ENCODE peak calls at places on chromosomes 12 and 14, in four cellular contexts. M is HepG2, B is GM12878, G is H1. P is an unnamed sample.

GRCh38 chr14:52950898-52951729 is at the start of gene FERMT2:
- DNase-seq in M (peak; percentile 79), B (no peak), G (peak; percentile 91), P (peak; percentile 68)

GRCh38 chr12:113413488-113413939 is 8.7 kb upstream of the SDSL start:
- DNase-seq in M (peak; percentile 56), B (no peak), G (no peak), P (peak; percentile 16)

GRCh38 chr12:15963271-15963670 is 52.1 kb downstream of the DERA start:
- DNase-seq in M (no peak), B (no peak), G (no peak), P (no peak)

GRCh38 chr12:116662612-116663144 is 75.2 kb downstream of the SPRING1 start:
- DNase-seq in M (peak; percentile 52), B (no peak), G (no peak), P (no peak)

GRCh38 chr14:51056431-51056830 is 38.5 kb downstream of the TRIM9 start:
- DNase-seq in M (no peak), B (no peak), G (no peak), P (no peak)

GRCh38 chr12:2959508-2960431 is 573 bp downstream of the TEAD4 start:
- DNase-seq in M (peak; percentile 21), B (no peak), G (peak; percentile 73), P (peak; percentile 71)

GRCh38 chr12:988616-989015 is 2.4 kb upstream of the ERC1 start:
- DNase-seq in M (no peak), B (no peak), G (no peak), P (no peak)

GRCh38 chr14:63897706-63898105 is 44.9 kb downstream of the SYNE2 start:
- DNase-seq in M (no peak), B (no peak), G (no peak), P (no peak)

GRCh38 chr14:93114713-93115068 is 1.0 kb downstream of the ITPK1 start:
- DNase-seq in M (no peak), B (no peak), G (no peak), P (no peak)

GRCh38 chr12:78878866-78879265 is 14.3 kb downstream of the SYT1 start:
- DNase-seq in M (no peak), B (no peak), G (no peak), P (no peak)

GRCh38 chr12:106248849-106249371 is 1.1 kb upstream of the CKAP4 start:
- DNase-seq in M (no peak), B (no peak), G (no peak), P (no peak)

GRCh38 chr12:69397978-69398377 is 38.4 kb downstream of the YEATS4 start:
- DNase-seq in M (no peak), B (no peak), G (no peak), P (no peak)

GRCh38 chr12:207804-208203 is 6.2 kb downstream of the SLC6A12 start:
- DNase-seq in M (no peak), B (no peak), G (no peak), P (no peak)

GRCh38 chr14:100433428-100433814 is 110.3 kb downstream of the SLC25A47 start:
- DNase-seq in M (no peak), B (no peak), G (no peak), P (no peak)

GRCh38 chr14:100435459-100435858 is 112.3 kb downstream of the SLC25A47 start:
- DNase-seq in M (no peak), B (no peak), G (no peak), P (no peak)

GRCh38 chr14:100436745-100437406 is 113.7 kb downstream of the SLC25A47 start:
- DNase-seq in M (no peak), B (no peak), G (no peak), P (no peak)

GRCh38 chr14:100434033-100434601 is 111.0 kb downstream of the SLC25A47 start:
- DNase-seq in M (no peak), B (no peak), G (no peak), P (no peak)

DNA sequence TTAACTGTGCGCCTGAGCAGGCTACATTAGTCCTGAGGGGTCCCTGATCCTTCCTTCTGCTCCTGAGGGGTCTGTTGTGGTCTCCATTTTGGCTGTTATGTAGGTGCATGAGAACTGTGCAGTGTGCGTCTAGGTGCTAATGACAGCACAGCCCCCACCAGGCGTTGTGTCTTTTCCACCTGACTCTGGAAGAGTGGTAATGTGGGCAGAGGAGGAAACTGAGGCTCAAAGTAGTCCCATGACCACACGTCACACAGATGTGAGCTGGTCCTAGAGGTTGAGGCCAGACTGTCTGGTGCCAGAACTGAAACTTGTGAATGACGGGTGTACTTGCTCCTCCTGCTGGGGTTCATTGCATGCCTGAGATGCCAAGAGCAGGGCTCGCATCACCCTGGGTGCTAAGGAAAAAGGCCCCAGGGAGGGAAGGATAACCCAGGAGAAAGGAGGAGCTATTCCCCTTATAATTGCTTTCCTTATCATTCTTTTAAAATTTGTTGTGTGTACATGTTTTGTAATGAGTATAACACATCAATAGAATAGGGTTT is 111.8 kb downstream of the SLC25A47 start:
- DNase-seq in M (no peak), B (no peak), G (no peak), P (no peak)
- H3K9ac ChIP-seq in M (no peak overlapping the region), B (no peak overlapping the region), G (no peak overlapping the region), P (no peak overlapping the region)

DNA sequence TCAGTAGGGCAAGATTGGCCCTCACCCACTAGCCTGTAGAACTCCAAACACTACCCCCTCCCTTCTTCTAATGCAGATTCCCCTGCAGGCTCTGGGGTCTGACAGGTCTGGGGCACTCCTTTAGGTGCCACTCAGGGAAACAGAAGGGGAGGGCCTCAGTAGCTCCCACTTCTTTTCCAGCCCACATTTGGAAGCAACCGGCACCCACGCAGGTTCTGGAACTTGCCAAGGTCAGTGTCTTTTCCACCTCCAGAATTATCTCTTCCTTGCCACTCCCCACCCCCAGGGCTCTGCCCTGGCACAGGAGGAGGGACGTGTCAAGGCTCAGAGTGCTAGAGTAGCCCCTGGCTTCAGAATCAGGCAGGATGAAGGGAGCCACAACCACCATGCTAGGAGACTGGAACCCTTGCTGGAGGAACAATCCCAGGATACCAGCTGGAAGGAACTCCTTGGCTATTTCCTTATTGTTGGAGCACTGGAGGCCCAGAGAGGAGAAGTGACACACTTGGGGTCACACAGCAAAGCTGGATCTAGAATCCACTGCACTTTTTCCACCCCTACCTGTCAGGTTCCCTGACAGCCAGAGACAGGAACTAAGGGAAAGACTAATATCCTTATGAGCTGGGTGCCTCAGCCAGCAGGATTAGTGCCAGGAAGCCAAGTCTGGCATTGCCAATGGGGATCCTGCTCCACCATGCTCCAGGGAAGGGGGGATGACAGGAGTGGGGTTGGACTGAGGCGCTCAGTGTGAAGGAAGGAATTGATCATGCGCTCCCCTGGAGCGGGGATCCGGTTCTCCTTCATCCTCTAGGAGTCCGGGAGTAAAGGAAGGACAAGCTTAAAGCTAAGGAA is 1.8 kb upstream of the FIGNL2 start:
- DNase-seq in M (no peak), B (no peak), G (no peak), P (no peak)
- H3K4me3 ChIP-seq in M (no peak overlapping the region), B (no peak overlapping the region), G (peak overlapping the region; percentile 69), P (peak overlapping the region; percentile 65)

GRCh38 chr12:89497005-89497404 is 27.6 kb downstream of the GALNT4 start:
- DNase-seq in M (no peak), B (no peak), G (no peak), P (no peak)
- TF ChIP-seq SUZ12 in M (no peak), B (no peak), G (no peak), P (no peak)

GRCh38 chr12:124434364-124434763 is 133.0 kb downstream of the NCOR2 start:
- DNase-seq in M (no peak), B (no peak), G (no peak), P (peak; percentile 54)
- H3K9ac ChIP-seq in M (no peak overlapping the region), B (no peak overlapping the region), G (peak overlapping the region; percentile 13), P (peak overlapping the region; percentile 76)

GRCh38 chr12:121579981-121580868 is 598 bp downstream of the KDM2B start:
- DNase-seq in M (peak; percentile 34), B (no peak), G (peak; percentile 83), P (no peak)

GRCh38 chr12:121580959-121581680 is at the start of gene KDM2B:
- DNase-seq in M (peak; percentile 63), B (no peak), G (peak; percentile 59), P (no peak)

GRCh38 chr12:121579190-121579791 is 1.5 kb downstream of the KDM2B start:
- DNase-seq in M (no peak), B (no peak), G (peak; percentile 59), P (no peak)

GRCh38 chr12:121582583-121583333 is 1.9 kb upstream of the KDM2B start:
- DNase-seq in M (peak; percentile 86), B (no peak), G (peak; percentile 71), P (peak; percentile 96)

GRCh38 chr12:121581681-121582439 is 1.0 kb upstream of the KDM2B start:
- DNase-seq in M (no peak), B (no peak), G (no peak), P (no peak)
- H3K4me3 ChIP-seq in M (peak overlapping the region; percentile 87), B (peak overlapping the region; percentile 77), G (peak overlapping the region; percentile 88), P (peak overlapping the region; percentile 57)

GRCh38 chr14:29643415-29644206 is 284.0 kb downstream of the PRKD1 start:
- DNase-seq in M (no peak), B (no peak), G (no peak), P (no peak)

GRCh38 chr14:29648045-29648444 is 279.6 kb downstream of the PRKD1 start:
- DNase-seq in M (no peak), B (no peak), G (no peak), P (no peak)

GRCh38 chr14:29650554-29651269 is 276.9 kb downstream of the PRKD1 start:
- DNase-seq in M (no peak), B (no peak), G (no peak), P (no peak)

GRCh38 chr14:29649170-29649569 is 278.5 kb downstream of the PRKD1 start:
- DNase-seq in M (no peak), B (no peak), G (no peak), P (no peak)

DNA sequence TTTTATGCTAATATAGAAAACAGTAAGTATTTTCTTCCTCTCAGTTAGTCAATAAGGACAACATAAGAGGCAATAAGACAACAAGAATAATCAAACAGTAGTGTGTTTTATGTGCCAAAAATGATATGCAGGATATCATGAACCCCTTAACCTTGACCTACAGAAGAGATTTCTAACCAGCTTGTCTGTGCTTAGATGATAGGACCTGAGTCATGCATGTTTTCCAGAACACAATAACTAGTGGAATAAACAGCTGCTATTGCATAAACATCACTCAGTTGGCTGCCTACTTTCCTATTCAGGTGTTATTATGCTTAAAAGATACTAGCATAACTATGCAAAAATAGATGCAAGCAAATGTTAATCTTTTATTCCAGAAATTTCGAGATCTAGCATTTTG is 282.5 kb downstream of the PRKD1 start:
- DNase-seq in M (no peak), B (no peak), G (no peak), P (no peak)
- TF ChIP-seq SUZ12 in M (no peak), B (no peak), G (no peak), P (no peak)

GRCh38 chr14:73685328-73685727 is 28.9 kb downstream of the PNMA1 start:
- DNase-seq in M (no peak), B (no peak), G (no peak), P (no peak)
- H3K9ac ChIP-seq in M (no peak overlapping the region), B (no peak overlapping the region), G (no peak overlapping the region), P (no peak overlapping the region)

P was measured in NT2/D1.